ENCODE peak calls at places on chromosomes 13 and 19, in seven cellular contexts. F is GM23338, V is fibroblast of mammary gland, M is AG09319, N is right atrium auricular region, R is PC-9, J is fibroblast of villous mesenchyme. S is an unnamed sample.

GRCh38 chr19:20565321-20566018 is at the start of gene ZNF737:
- DNase-seq in F (peak; percentile 99), V (peak; percentile 95), M (peak; percentile 87), N (peak; percentile 98), R (peak; percentile 94), J (peak; percentile 93), S (peak; percentile 78)

GRCh38 chr13:50521750-50522149 is 321.7 kb downstream of the DLEU7 start:
- DNase-seq in F (no peak), V (peak; percentile 61), M (peak; percentile 27), N (no peak), R (no peak), J (peak; percentile 84), S (no peak)

GRCh38 chr13:48302920-48303330 is 626 bp upstream of the RB1 start:
- DNase-seq in F (no peak), V (no peak), M (peak; percentile 5), N (no peak), R (no peak), J (no peak), S (no peak)

GRCh38 chr19:47445937-47446402 is 25.7 kb downstream of the SLC8A2 start:
- DNase-seq in F (peak; percentile 67), V (no peak), M (no peak), N (no peak), R (peak; percentile 33), J (peak; percentile 30), S (peak; percentile 65)

GRCh38 chr19:17158584-17158983 is 56.6 kb upstream of the USE1 start:
- DNase-seq in F (no peak), V (no peak), M (no peak), N (no peak), R (no peak), J (no peak), S (no peak)

GRCh38 chr13:36323951-36324566 is 22.1 kb downstream of the SPART start:
- DNase-seq in F (no peak), V (no peak), M (no peak), N (no peak), R (no peak), J (peak; percentile 86), S (no peak)

GRCh38 chr19:12800873-12801465 is 631 bp downstream of the PRDX2 start:
- DNase-seq in F (peak; percentile 69), V (no peak), M (no peak), N (no peak), R (no peak), J (no peak), S (peak; percentile 2)

GRCh38 chr19:36771275-36772231 is 1.1 kb downstream of the ZNF850 start:
- DNase-seq in F (peak; percentile 96), V (peak; percentile 81), M (peak; percentile 29), N (peak; percentile 81), R (peak; percentile 76), J (peak; percentile 96), S (peak; percentile 81)

GRCh38 chr19:56765107-56765506 is 75.4 kb downstream of the PEG3 start:
- DNase-seq in F (no peak), V (peak; percentile 7), M (no peak), N (peak; percentile 62), R (no peak), J (peak; percentile 0), S (no peak)

GRCh38 chr13:35472308-35473008 is 4.0 kb downstream of the MAB21L1 start:
- DNase-seq in F (peak; percentile 30), V (peak; percentile 56), M (no peak), N (no peak), R (no peak), J (no peak), S (no peak)

GRCh38 chr19:57560049-57560491 is 407 bp upstream of the ZNF550 start:
- DNase-seq in F (no peak), V (peak; percentile 81), M (no peak), N (no peak), R (peak; percentile 62), J (peak; percentile 82), S (no peak)

GRCh38 chr19:52464798-52465470 is 11.6 kb downstream of the ZNF578 start:
- DNase-seq in F (peak; percentile 94), V (no peak), M (no peak), N (no peak), R (peak; percentile 22), J (no peak), S (no peak)

GRCh38 chr19:11261902-11262839 is at the start of gene DOCK6:
- DNase-seq in F (peak; percentile 71), V (no peak), M (no peak), N (no peak), R (peak; percentile 24), J (no peak), S (peak; percentile 49)

DNA sequence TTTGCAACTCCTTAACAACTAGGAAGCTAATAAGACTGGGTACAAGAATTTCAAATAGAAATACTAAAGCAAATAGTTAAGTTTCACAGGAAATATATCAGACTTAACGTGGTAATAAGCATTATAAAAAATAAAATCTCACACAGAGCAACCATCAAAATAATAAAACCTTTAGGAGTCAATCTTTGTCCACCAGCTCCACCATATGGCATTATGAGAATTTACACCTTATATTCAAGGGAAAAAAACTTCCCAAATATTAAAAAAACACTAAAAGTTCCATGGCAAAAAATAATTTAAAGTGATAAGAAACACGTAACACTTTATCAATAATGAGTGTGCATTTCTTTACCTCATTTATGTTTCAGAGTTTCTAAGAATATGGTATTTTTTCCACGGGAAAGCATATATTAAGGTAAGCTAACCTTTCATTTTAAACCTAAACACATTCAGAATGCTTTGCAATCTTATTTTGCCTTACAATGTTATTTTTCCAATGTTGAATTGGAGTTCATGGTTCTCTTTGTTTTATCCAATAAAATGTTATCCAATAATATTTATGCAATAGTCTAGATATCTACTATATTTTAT is 423.2 kb upstream of the SGCG start:
- DNase-seq in F (peak; percentile 24), V (peak; percentile 14), M (no peak), N (no peak), R (no peak), J (peak; percentile 23), S (no peak)
- TF ChIP-seq CTCF in F (peak; percentile 71), V (peak; percentile 21), M (no peak), N (peak; percentile 65), R (peak; percentile 57), J (peak; percentile 38), S (no peak)

GRCh38 chr19:49929611-49930482 is 543 bp upstream of the NUP62 start:
- DNase-seq in F (peak; percentile 98), V (peak; percentile 97), M (peak; percentile 91), N (peak; percentile 95), R (peak; percentile 87), J (peak; percentile 96), S (peak; percentile 94)
- TF ChIP-seq CTCF in F (no peak), V (no peak), M (no peak), N (no peak), R (peak; percentile 6), J (no peak), S (no peak)

DNA sequence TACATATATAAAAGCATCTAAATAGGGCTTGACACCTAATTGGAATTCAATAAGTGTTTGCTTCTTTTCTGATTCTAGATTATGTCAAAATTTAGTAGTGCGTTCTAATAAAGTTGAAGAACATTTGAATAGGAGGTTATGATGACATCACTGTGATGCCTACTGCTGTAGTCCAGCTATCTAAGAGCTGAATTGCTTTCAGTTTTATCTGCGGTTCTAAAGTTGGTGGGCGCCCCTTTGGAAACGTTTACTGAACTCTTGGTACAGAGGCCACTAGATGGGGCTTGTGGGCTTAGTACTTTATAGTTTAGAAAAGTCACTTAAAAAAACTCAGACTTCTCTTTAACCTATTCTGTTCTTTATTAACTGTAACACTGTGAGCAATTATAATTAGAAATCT is 776.9 kb downstream of the GPC5 start:
- DNase-seq in F (peak; percentile 67), V (peak; percentile 61), M (no peak), N (no peak), R (no peak), J (peak; percentile 53), S (no peak)
- TF ChIP-seq CTCF in F (peak; percentile 60), V (peak; percentile 49), M (peak; percentile 23), N (peak; percentile 51), R (no peak), J (peak; percentile 50), S (no peak)

GRCh38 chr19:30665449-30665848 is 293.3 kb downstream of the ZNF536 start:
- DNase-seq in F (no peak), V (no peak), M (no peak), N (no peak), R (no peak), J (no peak), S (no peak)

GRCh38 chr19:30667227-30667626 is 295.0 kb downstream of the ZNF536 start:
- DNase-seq in F (no peak), V (no peak), M (no peak), N (no peak), R (no peak), J (no peak), S (no peak)

GRCh38 chr19:30662211-30662861 is 290.2 kb downstream of the ZNF536 start:
- DNase-seq in F (no peak), V (no peak), M (no peak), N (no peak), R (no peak), J (no peak), S (no peak)

GRCh38 chr19:30666301-30666803 is 294.2 kb downstream of the ZNF536 start:
- DNase-seq in F (peak; percentile 82), V (peak; percentile 20), M (no peak), N (no peak), R (peak; percentile 22), J (peak; percentile 19), S (peak; percentile 56)

GRCh38 chr19:30664358-30665058 is 292.3 kb downstream of the ZNF536 start:
- DNase-seq in F (peak; percentile 83), V (peak; percentile 19), M (no peak), N (no peak), R (no peak), J (peak; percentile 3), S (no peak)
- TF ChIP-seq CTCF in F (peak; percentile 75), V (peak; percentile 30), M (peak; percentile 37), N (peak; percentile 55), R (no peak), J (peak; percentile 16), S (no peak)

DNA sequence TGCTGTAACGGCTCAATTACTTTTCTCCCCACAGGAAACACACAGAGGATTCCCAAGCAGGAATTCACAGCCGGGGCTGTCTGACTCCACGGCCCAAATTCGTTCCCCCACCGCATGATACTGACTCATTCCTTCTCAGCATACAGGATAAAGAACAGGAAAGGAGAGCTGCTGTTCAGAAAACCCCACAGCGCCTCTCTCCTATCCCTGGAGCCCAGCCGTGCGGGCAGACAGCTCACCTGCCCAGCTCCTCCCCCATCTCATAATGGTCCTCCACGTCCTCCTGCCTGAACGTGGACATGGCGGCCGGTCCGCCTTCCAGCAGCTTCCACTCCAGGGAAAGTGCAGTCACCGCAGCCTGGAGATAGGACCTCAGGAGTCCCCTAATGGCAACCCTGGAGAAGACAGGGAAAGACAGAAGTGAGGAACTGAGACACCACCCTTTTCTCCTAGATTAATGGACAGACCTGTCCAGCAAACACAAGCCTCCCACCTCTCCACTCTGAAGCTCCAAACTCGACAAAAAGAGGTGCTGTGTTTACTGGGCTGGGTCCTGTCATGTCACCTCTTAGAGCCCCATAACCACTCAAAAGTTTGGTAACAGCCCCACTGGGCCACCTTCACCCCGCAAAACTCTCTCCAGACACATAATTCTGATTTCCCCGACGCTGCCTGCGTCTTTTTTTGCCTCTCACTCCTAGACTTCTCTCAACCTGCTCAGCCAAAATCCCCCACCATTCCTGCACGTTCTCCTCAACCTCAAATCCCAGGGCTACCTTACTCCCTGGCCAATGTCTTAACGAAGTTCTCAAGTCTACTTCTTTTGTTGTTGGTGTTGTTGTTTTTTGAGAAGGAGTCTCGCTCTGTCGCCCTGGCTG is 1.2 kb downstream of the DAPK3 start:
- DNase-seq in F (peak; percentile 62), V (peak; percentile 87), M (no peak), N (no peak), R (peak; percentile 52), J (peak; percentile 75), S (peak; percentile 38)
- TF ChIP-seq CTCF in F (no peak), V (peak; percentile 41), M (peak; percentile 22), N (peak; percentile 23), R (peak; percentile 17), J (peak; percentile 36), S (no peak)

GRCh38 chr13:111344471-111345191 is 24.2 kb downstream of the TEX29 start:
- DNase-seq in F (peak; percentile 92), V (peak; percentile 27), M (no peak), N (peak; percentile 46), R (peak; percentile 47), J (peak; percentile 77), S (no peak)
- TF ChIP-seq CTCF in F (peak; percentile 58), V (peak; percentile 38), M (peak; percentile 40), N (no peak), R (peak; percentile 46), J (peak; percentile 69), S (no peak)

S was measured in Calu3.